ENCODE peak calls at places on chromosomes 2 and 18, in four cellular contexts. S is sigmoid colon, I is AG09319, F is RWPE1. B is an unnamed sample.

GRCh38 chr2:69514406-69514805 is 77.2 kb upstream of the NFU1 start:
- DNase-seq in S (no peak), I (peak), F (no peak), B (no peak)

GRCh38 chr2:142952018-142952417 is 74.6 kb downstream of the KYNU start:
- DNase-seq in S (no peak), I (no peak), F (no peak), B (no peak)

GRCh38 chr18:73975266-73975665 is 172.4 kb downstream of the FBXO15 start:
- DNase-seq in S (no peak), I (no peak), F (no peak), B (no peak)

GRCh38 chr2:20496069-20496468 is 49.2 kb downstream of the RHOB start:
- DNase-seq in S (peak), I (no peak), F (no peak), B (no peak)

GRCh38 chr2:215060851-215061541 is 77.4 kb downstream of the ABCA12 start:
- DNase-seq in S (no peak), I (no peak), F (no peak), B (no peak)

GRCh38 chr2:12896283-12897014 is 179.7 kb downstream of the TRIB2 start:
- DNase-seq in S (no peak), I (no peak), F (no peak), B (no peak)

GRCh38 chr2:33426666-33427231 is 49.7 kb upstream of the RASGRP3 start:
- DNase-seq in S (no peak), I (peak), F (peak), B (no peak)

GRCh38 chr2:41457026-41457425 is 590.8 kb upstream of the PKDCC start:
- DNase-seq in S (no peak), I (no peak), F (no peak), B (no peak)

GRCh38 chr18:2920546-2921343 is 73.9 kb downstream of the EMILIN2 start:
- DNase-seq in S (no peak), I (no peak), F (no peak), B (no peak)

GRCh38 chr18:51520676-51521180 is 323.2 kb upstream of the MEX3C start:
- DNase-seq in S (no peak), I (no peak), F (no peak), B (no peak)

GRCh38 chr2:112713585-112713925 is 7.3 kb upstream of the NT5DC4 start:
- DNase-seq in S (no peak), I (no peak), F (no peak), B (no peak)

GRCh38 chr2:21228041-21228895 is 104.5 kb downstream of the TDRD15 start:
- DNase-seq in S (no peak), I (no peak), F (no peak), B (no peak)

GRCh38 chr2:133769036-133769435 is 200.8 kb upstream of the NCKAP5 start:
- DNase-seq in S (no peak), I (no peak), F (no peak), B (no peak)

GRCh38 chr2:231530099-231531085 is at the start of gene NMUR1:
- DNase-seq in S (peak), I (no peak), F (peak), B (peak)

GRCh38 chr18:28175930-28176673 is 828 bp downstream of the CDH2 start:
- DNase-seq in S (no peak), I (no peak), F (no peak), B (no peak)

GRCh38 chr18:63273170-63273925 is 46.2 kb downstream of the BCL2 start:
- DNase-seq in S (no peak), I (no peak), F (no peak), B (no peak)

GRCh38 chr2:132776271-132776670 is 106.3 kb upstream of the LYPD1 start:
- DNase-seq in S (no peak), I (no peak), F (no peak), B (no peak)

GRCh38 chr2:23620841-23621341 is 235.9 kb downstream of the KLHL29 start:
- DNase-seq in S (peak), I (no peak), F (no peak), B (no peak)

GRCh38 chr2:13662055-13662454 is 945.3 kb downstream of the TRIB2 start:
- DNase-seq in S (no peak), I (no peak), F (no peak), B (no peak)

GRCh38 chr2:173590278-173590811 is 235.7 kb downstream of the CDCA7 start:
- DNase-seq in S (no peak), I (peak), F (peak), B (no peak)

GRCh38 chr2:111519074-111519473 is 364.9 kb downstream of the ANAPC1 start:
- DNase-seq in S (no peak), I (no peak), F (no peak), B (no peak)

GRCh38 chr2:20190862-20191713 is 33.8 kb downstream of the SDC1 start:
- DNase-seq in S (no peak), I (no peak), F (no peak), B (no peak)

GRCh38 chr2:161416633-161417427 is 733 bp downstream of the TBR1 start:
- DNase-seq in S (no peak), I (no peak), F (no peak), B (no peak)

GRCh38 chr2:30205456-30205855 is 25.9 kb upstream of the LBH start:
- DNase-seq in S (peak), I (no peak), F (no peak), B (no peak)

GRCh38 chr18:76875390-76876330 is 53.3 kb downstream of the ZNF236 start:
- DNase-seq in S (no peak), I (no peak), F (no peak), B (no peak)

GRCh38 chr2:174787485-174788205 is 23.4 kb upstream of the CHRNA1 start:
- DNase-seq in S (no peak), I (peak), F (no peak), B (no peak)

GRCh38 chr2:85741811-85742507 is 11.8 kb upstream of the ATOH8 start:
- DNase-seq in S (peak), I (peak), F (peak), B (no peak)

GRCh38 chr2:222711315-222711940 is 40.0 kb downstream of the MOGAT1 start:
- DNase-seq in S (no peak), I (no peak), F (no peak), B (no peak)

GRCh38 chr2:122451040-122451439 is 695.6 kb downstream of the TSN start:
- DNase-seq in S (no peak), I (no peak), F (peak), B (no peak)

GRCh38 chr2:102126169-102126568 is 16.4 kb upstream of the IL1R1 start:
- DNase-seq in S (no peak), I (no peak), F (no peak), B (no peak)

GRCh38 chr18:10476430-10476829 is 22.0 kb downstream of the APCDD1 start:
- DNase-seq in S (no peak), I (peak), F (peak), B (no peak)

GRCh38 chr2:223587301-223587700 is 14.9 kb downstream of the SCG2 start:
- DNase-seq in S (no peak), I (no peak), F (no peak), B (no peak)

GRCh38 chr2:56195563-56195962 is 11.8 kb downstream of the CCDC85A start:
- DNase-seq in S (no peak), I (no peak), F (no peak), B (no peak)

GRCh38 chr2:19868705-19869550 is 32.9 kb downstream of the TTC32 start:
- DNase-seq in S (peak), I (no peak), F (no peak), B (no peak)

DNA sequence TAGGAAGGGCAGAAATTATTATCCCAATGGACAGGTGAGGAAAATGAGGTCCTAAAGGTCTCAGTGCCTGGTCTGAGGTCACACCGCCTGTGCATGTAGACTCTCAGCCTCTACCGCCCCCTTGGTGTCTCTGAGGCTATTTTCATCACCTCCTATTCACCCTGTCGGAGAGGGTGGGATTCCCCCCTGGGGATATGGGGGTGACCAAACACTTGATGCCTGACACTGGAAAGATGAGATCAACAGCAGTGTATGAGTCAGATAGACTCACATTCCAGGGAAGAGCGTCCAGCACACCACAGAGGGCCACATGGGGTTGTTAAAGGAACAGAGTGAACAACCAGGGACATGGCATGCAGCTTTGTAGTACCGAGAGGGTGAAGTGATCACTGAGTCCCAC is 199.7 kb downstream of the SMAD2 start:
- DNase-seq in S (peak), I (no peak), F (no peak), B (no peak)
- TF ChIP-seq CTCF in S (no peak), I (no peak), F (no peak), B (no peak)

GRCh38 chr2:150909613-150910012 is 352.1 kb downstream of the RBM43 start:
- DNase-seq in S (no peak), I (no peak), F (no peak), B (no peak)
- TF ChIP-seq CTCF in S (no peak), I (no peak), F (no peak), B (no peak)

GRCh38 chr2:62923881-62924280 is 126.7 kb upstream of the OTX1 start:
- DNase-seq in S (no peak), I (no peak), F (no peak), B (no peak)

GRCh38 chr2:62920070-62920469 is 130.6 kb upstream of the OTX1 start:
- DNase-seq in S (no peak), I (no peak), F (no peak), B (no peak)

GRCh38 chr2:62923242-62923641 is 127.4 kb upstream of the OTX1 start:
- DNase-seq in S (peak), I (no peak), F (no peak), B (no peak)

GRCh38 chr2:62913311-62913710 is 137.3 kb upstream of the OTX1 start:
- DNase-seq in S (no peak), I (no peak), F (no peak), B (no peak)

DNA sequence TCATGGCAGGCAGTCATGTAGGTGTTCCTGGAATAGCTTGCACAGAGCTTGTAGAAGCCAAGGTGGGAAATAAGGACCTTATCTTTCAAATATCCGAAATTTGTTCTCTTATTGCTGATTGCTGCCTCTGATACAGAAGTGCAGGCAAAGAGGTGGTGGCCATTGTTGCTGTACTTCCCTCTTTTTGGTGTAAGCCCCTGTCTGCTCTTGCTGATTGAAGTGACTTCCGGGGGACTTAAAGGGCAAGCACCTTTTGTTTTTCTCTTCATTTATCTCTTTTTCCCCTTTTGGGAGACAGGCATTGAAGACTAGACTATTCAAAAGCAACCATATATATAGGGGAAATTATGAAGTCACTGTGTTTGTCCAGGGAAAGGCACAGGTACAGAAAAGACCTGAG is 131.6 kb upstream of the OTX1 start:
- DNase-seq in S (no peak), I (no peak), F (no peak), B (no peak)
- TF ChIP-seq CTCF in S (no peak), I (no peak), F (no peak), B (no peak)

GRCh38 chr2:127640082-127641072 is 5.6 kb upstream of the GPR17 start:
- DNase-seq in S (no peak), I (no peak), F (no peak), B (no peak)
- TF ChIP-seq CTCF in S (peak), I (no peak), F (no peak), B (no peak)

DNA sequence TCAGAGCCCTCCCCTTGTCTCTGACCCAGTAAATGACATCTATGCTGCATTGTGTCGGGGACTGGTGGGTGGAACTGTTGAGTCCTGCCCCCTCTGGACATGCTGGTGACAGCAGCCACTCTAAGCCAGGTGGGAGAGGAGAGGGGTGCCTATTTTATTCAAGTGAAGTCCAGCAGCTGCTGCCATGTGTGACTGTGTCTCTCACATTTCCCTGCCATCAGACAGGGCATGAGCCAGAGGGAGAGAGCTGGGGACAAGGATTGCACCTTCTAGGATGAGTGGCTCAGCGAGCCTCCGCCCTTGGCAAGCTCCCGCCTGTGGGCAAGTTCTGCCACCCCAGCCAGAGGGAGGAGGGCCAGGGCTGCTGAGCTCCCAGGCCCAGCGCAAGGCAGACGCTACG is 13.7 kb downstream of the NGEF start:
- DNase-seq in S (peak), I (no peak), F (no peak), B (no peak)
- TF ChIP-seq CTCF in S (no peak), I (no peak), F (no peak), B (no peak)

DNA sequence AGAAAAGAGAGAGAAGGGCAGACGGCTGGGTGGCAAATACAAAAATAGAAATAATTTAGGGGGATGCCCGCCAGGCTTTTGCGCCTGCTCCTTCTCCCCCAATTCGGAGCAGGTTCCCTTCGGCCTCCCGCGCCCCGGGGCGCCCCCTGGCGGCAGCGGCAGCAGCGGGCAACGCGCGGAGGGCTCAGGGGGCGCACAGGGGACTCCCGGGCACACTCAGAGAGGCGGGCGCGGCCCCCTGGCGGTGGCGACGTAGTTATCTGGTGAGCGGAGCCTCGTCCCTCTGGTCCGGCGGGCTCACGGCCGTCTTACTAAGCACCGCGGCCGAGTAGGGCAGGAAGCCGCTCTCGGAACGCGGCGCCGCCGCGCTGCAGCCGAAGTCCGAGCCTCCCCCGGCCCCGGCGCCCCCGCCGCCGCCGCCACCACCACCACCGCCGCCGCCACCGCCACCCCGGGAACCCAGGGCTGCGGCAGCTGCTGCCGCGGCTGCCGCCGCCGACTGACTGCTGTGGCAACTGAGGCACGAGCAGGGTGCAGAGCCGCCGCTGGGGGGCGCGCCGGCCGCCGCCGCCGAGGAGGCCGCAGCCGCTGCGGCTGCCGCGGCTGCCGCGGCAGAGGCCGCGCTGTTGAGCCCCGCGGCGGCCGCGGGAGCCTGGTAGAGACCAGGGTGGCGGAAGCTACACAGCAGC is 3.8 kb downstream of the EVX2 start:
- DNase-seq in S (no peak), I (no peak), F (peak), B (no peak)
- TF ChIP-seq CTCF in S (peak), I (peak), F (peak), B (no peak)

DNA sequence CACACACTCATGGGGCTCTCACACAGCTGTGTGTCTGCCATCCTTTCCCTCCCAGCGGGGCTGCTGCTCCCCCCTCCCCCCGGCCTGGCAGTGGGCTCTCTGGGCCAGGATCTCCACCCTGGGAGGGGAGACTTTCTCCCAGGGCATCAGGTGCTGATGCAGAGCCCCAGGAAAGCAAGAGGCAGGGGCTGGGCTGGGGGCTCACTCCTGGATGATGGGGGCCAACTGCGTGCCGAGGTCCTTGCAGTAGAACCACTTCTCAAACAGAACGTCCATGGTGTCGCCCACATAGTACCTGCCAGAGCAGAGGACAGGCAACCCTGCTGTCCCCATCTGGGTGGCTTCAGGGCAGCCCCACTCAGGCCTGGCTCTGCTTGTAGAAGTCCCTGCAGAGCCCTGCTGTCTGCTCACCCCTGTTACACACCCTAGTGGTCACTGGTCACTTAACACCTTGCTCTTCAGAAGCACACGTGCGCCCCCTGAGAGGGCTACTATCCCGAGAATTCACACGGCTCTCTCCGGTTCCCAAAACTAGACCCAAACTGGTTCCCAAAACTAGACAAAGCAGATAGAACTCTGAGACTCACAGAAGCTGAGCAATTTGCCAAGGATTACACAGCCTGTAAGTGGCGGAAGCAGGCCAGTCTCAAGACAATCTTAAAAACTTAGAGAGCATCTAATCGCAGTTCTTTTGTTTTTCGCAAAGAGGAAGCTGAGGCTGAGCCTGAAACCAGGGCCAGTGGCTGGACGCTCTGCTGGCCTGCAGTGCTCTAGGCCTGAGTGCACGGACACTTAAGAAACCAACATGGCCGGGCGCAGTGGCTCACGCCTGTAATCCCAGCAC is 6.6 kb upstream of the OXER1 start:
- DNase-seq in S (peak), I (no peak), F (peak), B (no peak)
- TF ChIP-seq CTCF in S (peak), I (peak), F (no peak), B (no peak)

DNA sequence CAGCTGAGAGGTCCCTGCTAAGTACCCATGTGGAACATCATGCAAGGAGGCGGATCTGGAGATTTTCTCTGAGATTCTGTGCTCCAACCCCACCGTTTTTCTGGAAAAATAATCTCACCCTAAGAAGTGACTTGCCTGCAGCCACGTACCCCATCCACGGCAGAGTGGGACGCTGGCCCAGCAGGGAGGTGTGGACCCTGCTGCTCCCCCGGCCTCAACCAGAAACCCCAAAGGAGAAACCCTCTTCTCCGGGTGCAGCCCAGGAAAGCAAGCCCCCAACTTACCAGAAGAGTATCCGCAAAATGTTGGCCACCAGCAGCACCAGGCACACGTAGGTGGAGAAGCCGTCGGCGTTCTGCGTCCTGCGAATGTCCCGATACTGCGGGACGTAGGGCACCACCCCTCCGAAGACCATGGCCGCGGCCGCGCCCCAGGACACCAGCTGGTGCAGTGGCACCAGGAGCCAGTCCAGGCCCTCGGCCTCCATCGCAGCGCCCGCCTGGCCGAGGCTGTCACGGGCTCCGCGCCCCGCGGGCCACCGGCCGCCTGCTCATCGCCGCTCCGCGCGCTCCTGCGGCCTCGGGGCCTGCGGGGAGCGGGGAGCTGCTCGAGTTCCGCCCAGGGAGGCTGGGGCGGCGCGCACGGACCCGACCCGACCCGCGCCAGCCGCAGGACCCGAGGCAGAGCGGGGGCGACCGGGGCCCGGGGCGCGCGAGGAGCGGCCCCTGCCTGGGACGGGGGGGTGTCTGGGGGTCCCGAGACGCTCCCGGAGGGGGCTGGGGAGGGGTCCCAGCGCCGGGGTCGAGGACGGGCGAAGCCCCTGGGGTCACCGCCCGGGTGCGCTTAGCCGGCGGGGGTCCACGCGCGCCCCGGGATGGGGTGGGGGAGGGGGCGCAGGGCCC is 762 bp downstream of the SLC66A2 start:
- DNase-seq in S (peak), I (no peak), F (no peak), B (peak)
- TF ChIP-seq CTCF in S (no peak), I (no peak), F (no peak), B (no peak)

GRCh38 chr2:128781166-128781887 is 462.7 kb upstream of the HS6ST1 start:
- DNase-seq in S (peak), I (no peak), F (no peak), B (no peak)
- TF ChIP-seq CTCF in S (no peak), I (no peak), F (no peak), B (no peak)

B was measured in omental fat pad.